ENCODE peak calls at places on chromosomes 3 and 15, in seven cellular contexts. E, I, J, N, F, D and W are unnamed samples.

GRCh38 chr3:105473521-105474223 is 107.0 kb downstream of the ALCAM start:
- DNase-seq in E (no peak), I (peak; percentile 51), J (peak; percentile 99), N (peak; percentile 86), F (no peak), D (no peak), W (no peak)

GRCh38 chr3:108159865-108160264 is 62.4 kb downstream of the IFT57 start:
- DNase-seq in E (no peak), I (no peak), J (peak; percentile 75), N (peak; percentile 66), F (no peak), D (no peak), W (no peak)

GRCh38 chr3:69240651-69241578 is 118.5 kb upstream of the LMOD3 start:
- DNase-seq in E (no peak), I (no peak), J (peak; percentile 66), N (no peak), F (no peak), D (no peak), W (no peak)

GRCh38 chr15:85865070-85865684 is 70.5 kb upstream of the KLHL25 start:
- DNase-seq in E (peak; percentile 19), I (peak; percentile 91), J (peak; percentile 23), N (peak; percentile 48), F (no peak), D (peak; percentile 46), W (no peak)

GRCh38 chr3:111745786-111746185 is 113.3 kb upstream of the PHLDB2 start:
- DNase-seq in E (no peak), I (no peak), J (no peak), N (no peak), F (no peak), D (no peak), W (no peak)

GRCh38 chr15:37106490-37107001 is 6.2 kb upstream of the MEIS2 start:
- DNase-seq in E (no peak), I (peak; percentile 91), J (no peak), N (peak; percentile 24), F (no peak), D (no peak), W (no peak)

GRCh38 chr3:78281381-78281780 is 1241.5 kb downstream of the ROBO2 start:
- DNase-seq in E (no peak), I (peak; percentile 72), J (no peak), N (no peak), F (no peak), D (no peak), W (no peak)

GRCh38 chr3:116112686-116113085 is 332.6 kb downstream of the LSAMP start:
- DNase-seq in E (no peak), I (no peak), J (peak; percentile 27), N (peak; percentile 42), F (no peak), D (no peak), W (no peak)

GRCh38 chr3:179652467-179653105 is at the start of gene USP13:
- DNase-seq in E (peak; percentile 66), I (peak; percentile 94), J (peak; percentile 75), N (peak; percentile 83), F (no peak), D (peak; percentile 78), W (peak; percentile 10)

GRCh38 chr3:12716605-12717121 is 42.4 kb downstream of the TMEM40 start:
- DNase-seq in E (no peak), I (no peak), J (peak; percentile 62), N (peak; percentile 62), F (no peak), D (no peak), W (no peak)

GRCh38 chr3:45687828-45688193 is 1.4 kb upstream of the SACM1L start:
- DNase-seq in E (no peak), I (no peak), J (no peak), N (no peak), F (no peak), D (no peak), W (no peak)

GRCh38 chr15:37824717-37825382 is 109.6 kb upstream of the TMCO5A start:
- DNase-seq in E (peak; percentile 21), I (no peak), J (peak; percentile 97), N (peak; percentile 98), F (no peak), D (peak; percentile 15), W (no peak)

GRCh38 chr3:120428904-120429303 is 21.9 kb downstream of the FSTL1 start:
- DNase-seq in E (no peak), I (no peak), J (peak; percentile 68), N (no peak), F (no peak), D (no peak), W (no peak)

GRCh38 chr15:80958818-80959495 is 30.7 kb downstream of the MESD start:
- DNase-seq in E (no peak), I (no peak), J (no peak), N (no peak), F (no peak), D (no peak), W (no peak)

GRCh38 chr3:116093374-116093773 is 351.9 kb downstream of the LSAMP start:
- DNase-seq in E (no peak), I (no peak), J (no peak), N (no peak), F (no peak), D (no peak), W (no peak)

DNA sequence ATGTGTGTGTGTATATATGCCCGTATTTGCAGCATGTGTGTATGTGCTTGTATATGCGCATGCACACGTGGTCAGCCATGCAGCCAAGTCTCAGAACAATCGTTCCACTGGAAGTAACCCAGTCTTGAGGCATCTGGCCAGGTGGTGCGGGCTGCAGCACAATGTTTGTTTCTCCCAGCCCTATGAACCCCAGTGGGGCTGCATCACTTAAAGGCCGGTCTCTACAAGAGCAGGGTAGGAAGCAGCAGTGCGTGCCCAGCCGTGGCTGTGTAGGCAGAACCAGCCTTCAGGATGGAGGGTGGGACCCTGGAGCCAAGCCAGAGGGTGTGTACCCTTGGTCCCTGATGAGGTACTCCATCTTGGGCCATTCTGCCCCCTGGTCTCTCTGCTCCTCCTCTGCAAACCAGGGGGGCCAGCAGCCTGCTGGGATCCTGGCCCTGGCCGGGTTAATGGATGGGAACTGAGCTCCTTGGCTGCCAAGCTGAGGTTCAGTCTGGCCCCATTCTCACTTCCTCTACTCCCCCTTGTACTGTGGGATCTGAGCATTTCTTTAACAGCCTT is 11.8 kb downstream of the KLF13 start:
- DNase-seq in E (no peak), I (no peak), J (no peak), N (no peak), F (no peak), D (no peak), W (no peak)
- H3K27ac ChIP-seq in E (no peak overlapping the region), I (no peak overlapping the region), J (peak overlapping the region; percentile 78), N (no peak overlapping the region), F (peak overlapping the region; percentile 66), D (peak overlapping the region; percentile 59), W (peak overlapping the region; percentile 36)

GRCh38 chr15:88623061-88623460 is 1.9 kb downstream of the AEN start:
- DNase-seq in E (peak; percentile 64), I (no peak), J (peak; percentile 81), N (peak; percentile 93), F (no peak), D (no peak), W (no peak)
- H3K4me1 ChIP-seq in E (peaks cover 58% of the 10 kb centered on the region), I (peaks cover 25% of the 10 kb centered on the region), J (peaks cover 40% of the 10 kb centered on the region), N (peaks cover 23% of the 10 kb centered on the region), F (peaks cover 5% of the 10 kb centered on the region), D (peaks cover 39% of the 10 kb centered on the region), W (peaks cover 60% of the 10 kb centered on the region)

GRCh38 chr3:123941150-123941941 is 19.7 kb downstream of the CCDC14 start:
- DNase-seq in E (no peak), I (no peak), J (no peak), N (no peak), F (no peak), D (no peak), W (no peak)
- TF ChIP-seq CTCF in E (no peak), I (no peak), J (no peak), N (peak; percentile 37), F (peak; percentile 31), D (peak; percentile 31), W (no peak)

DNA sequence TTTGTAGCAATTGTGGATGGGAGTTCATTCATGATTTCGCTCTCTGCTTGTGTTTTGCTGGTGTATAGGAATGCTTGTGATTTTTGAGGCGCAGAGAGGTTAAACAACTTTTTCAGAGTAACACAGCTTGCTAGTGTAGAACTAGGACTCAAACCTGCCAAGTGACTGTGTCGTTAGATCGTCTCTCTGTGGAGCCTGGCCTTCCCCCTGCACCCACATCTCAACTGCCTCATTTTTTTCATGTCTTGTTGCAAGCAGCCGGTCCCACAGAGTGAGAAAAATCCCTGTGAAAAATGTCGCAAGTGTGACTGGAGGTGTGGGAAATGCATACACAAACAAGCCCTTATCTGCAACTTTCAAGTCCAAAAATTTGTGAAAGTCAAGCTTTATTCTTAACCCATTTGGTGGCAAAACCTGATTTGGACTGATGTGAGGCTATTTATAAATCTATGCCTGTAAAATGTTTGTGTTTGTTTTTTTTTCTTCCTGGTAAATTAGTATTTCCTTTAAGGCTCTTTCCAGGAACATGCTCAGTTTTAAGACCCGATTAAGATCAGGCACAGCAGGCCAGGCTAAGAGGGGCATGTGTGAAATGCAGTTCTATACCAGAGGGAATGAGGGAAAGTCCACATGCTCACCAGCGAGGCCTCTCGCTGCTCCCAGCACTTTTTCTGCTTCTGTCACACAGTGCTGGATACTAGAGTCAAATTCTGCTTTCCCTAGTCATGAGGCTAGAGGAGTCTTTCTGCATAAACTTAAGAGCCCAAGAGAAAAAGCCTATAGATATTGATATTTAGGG is 25.8 kb downstream of the ST6GAL1 start:
- DNase-seq in E (no peak), I (no peak), J (no peak), N (no peak), F (no peak), D (no peak), W (no peak)
- H3K27ac ChIP-seq in E (no peak overlapping the region), I (no peak overlapping the region), J (no peak overlapping the region), N (no peak overlapping the region), F (peak overlapping the region; percentile 68), D (no peak overlapping the region), W (no peak overlapping the region)

GRCh38 chr3:130841357-130841756 is 52.5 kb upstream of the ATP2C1 start:
- DNase-seq in E (no peak), I (no peak), J (peak; percentile 7), N (no peak), F (no peak), D (no peak), W (no peak)

GRCh38 chr3:130839815-130840214 is 54.1 kb upstream of the ATP2C1 start:
- DNase-seq in E (no peak), I (no peak), J (no peak), N (no peak), F (no peak), D (no peak), W (no peak)

GRCh38 chr3:130844462-130844861 is 49.4 kb upstream of the ATP2C1 start:
- DNase-seq in E (no peak), I (no peak), J (no peak), N (no peak), F (no peak), D (no peak), W (no peak)

GRCh38 chr3:130846181-130846580 is 47.7 kb upstream of the ATP2C1 start:
- DNase-seq in E (no peak), I (no peak), J (no peak), N (no peak), F (no peak), D (no peak), W (no peak)

DNA sequence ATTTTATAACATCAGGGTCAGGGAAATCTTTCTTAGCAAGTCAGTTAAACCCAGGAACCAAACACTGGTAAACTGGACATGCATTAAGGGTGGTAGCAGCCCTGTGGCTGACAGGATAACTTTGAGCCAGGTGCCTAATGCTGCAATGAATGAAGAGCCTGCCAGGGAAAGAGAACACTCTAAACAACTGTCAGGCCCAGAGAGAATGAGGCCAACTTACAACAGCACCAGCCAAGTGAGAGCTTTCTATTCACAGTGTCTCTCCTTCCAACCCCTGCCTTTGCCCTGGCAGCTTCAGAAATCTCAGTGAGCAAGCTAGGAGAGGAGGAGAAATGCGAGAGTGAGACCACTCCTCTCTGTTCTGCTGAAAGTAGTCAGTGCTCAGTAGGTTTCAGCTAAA is 50.4 kb upstream of the ATP2C1 start:
- DNase-seq in E (no peak), I (no peak), J (no peak), N (no peak), F (no peak), D (no peak), W (no peak)
- H3K4me1 ChIP-seq in E (no peaks in the 10 kb centered on the region), I (peaks cover 10% of the 10 kb centered on the region), J (no peaks in the 10 kb centered on the region), N (no peaks in the 10 kb centered on the region), F (no peaks in the 10 kb centered on the region), D (no peaks in the 10 kb centered on the region), W (no peaks in the 10 kb centered on the region)